ENCODE peak calls at places on chromosomes 3 and 15, in six cellular contexts. W is CD8-positive, alpha-beta memory T cell; Q is NCI-H748 treated with DMSO at 0.1 percent for 48 hours; T is M059J; H is activated CD4-positive, alpha-beta T cell treated with anti-CD3 and anti-CD28 coated beads, Interleukin-2, amount 10 ng/mL, durations not matched to agents 24 days and 14 days; V is OCI-M1. F is an unnamed sample.

GRCh38 chr3:177478170-177478859 is 281.0 kb upstream of the TBL1XR1 start:
- DNase-seq in W (no peak), Q (no peak), T (peak; percentile 100), H (no peak), V (no peak), F (no peak)

GRCh38 chr3:140903196-140903595 is 38.4 kb upstream of the SLC25A36 start:
- DNase-seq in W (no peak), Q (no peak), T (peak; percentile 32), H (no peak), V (no peak), F (no peak)

GRCh38 chr15:68445351-68445750 is 13.4 kb upstream of the ITGA11 start:
- DNase-seq in W (no peak), Q (no peak), T (peak; percentile 78), H (no peak), V (no peak), F (no peak)

GRCh38 chr15:29093065-29093435 is 176.6 kb downstream of the NSMCE3 start:
- DNase-seq in W (no peak), Q (no peak), T (no peak), H (no peak), V (no peak), F (no peak)

GRCh38 chr3:11297126-11297525 is 24.9 kb downstream of the ATG7 start:
- DNase-seq in W (no peak), Q (no peak), T (no peak), H (no peak), V (no peak), F (no peak)

GRCh38 chr3:14883226-14883625 is 64.2 kb upstream of the NR2C2 start:
- DNase-seq in W (no peak), Q (no peak), T (no peak), H (no peak), V (no peak), F (no peak)

GRCh38 chr3:13323822-13324221 is 96.3 kb downstream of the NUP210 start:
- DNase-seq in W (no peak), Q (no peak), T (no peak), H (no peak), V (no peak), F (no peak)

GRCh38 chr15:73856458-73857192 is 16.7 kb upstream of the TBC1D21 start:
- DNase-seq in W (no peak), Q (no peak), T (no peak), H (no peak), V (no peak), F (no peak)

GRCh38 chr3:31225923-31226322 is 306.8 kb upstream of the STT3B start:
- DNase-seq in W (no peak), Q (no peak), T (no peak), H (no peak), V (no peak), F (no peak)

GRCh38 chr3:175664911-175665310 is 805.8 kb downstream of the NAALADL2 start:
- DNase-seq in W (no peak), Q (no peak), T (peak; percentile 22), H (no peak), V (no peak), F (no peak)

GRCh38 chr3:18438586-18438985 is 13.4 kb upstream of the SATB1 start:
- DNase-seq in W (peak; percentile 88), Q (no peak), T (no peak), H (peak; percentile 91), V (no peak), F (no peak)

GRCh38 chr3:119812491-119813058 is 30.7 kb downstream of the NR1I2 start:
- DNase-seq in W (no peak), Q (no peak), T (no peak), H (no peak), V (no peak), F (no peak)